ENCODE peak calls at places on chromosome 12, in six cellular contexts. W, J, P, E, Q and V are unnamed samples.

GRCh38 chr12:42686514-42687172 is 97.1 kb upstream of the PRICKLE1 start:
- DNase-seq in P (peak; percentile 55), J (no peak), Q (no peak), W (no peak), E (no peak), V (peak; percentile 83)

GRCh38 chr12:103729499-103729898 is 111.5 kb downstream of the NT5DC3 start:
- DNase-seq in E (no peak), J (no peak), W (no peak), Q (no peak), P (no peak), V (no peak)

GRCh38 chr12:109963743-109964429 is 32.3 kb downstream of the GIT2 start:
- DNase-seq in E (peak; percentile 27), W (peak; percentile 60), Q (peak; percentile 29), P (peak; percentile 47), J (peak; percentile 84), V (no peak)

GRCh38 chr12:64256166-64256800 is 34.2 kb upstream of the KICS2 start:
- DNase-seq in W (peak; percentile 34), P (peak; percentile 85), E (no peak), Q (peak; percentile 27), J (peak; percentile 81), V (no peak)

GRCh38 chr12:96810477-96810876 is 96.6 kb upstream of the NEDD1 start:
- DNase-seq in W (no peak), P (peak; percentile 86), Q (no peak), E (no peak), J (no peak), V (no peak)

GRCh38 chr12:16542586-16542985 is 63.4 kb downstream of the LMO3 start:
- DNase-seq in P (no peak), W (no peak), J (no peak), E (no peak), Q (no peak), V (no peak)

GRCh38 chr12:89732511-89732910 is 23.9 kb upstream of the ATP2B1 start:
- DNase-seq in J (no peak), Q (no peak), P (peak; percentile 27), E (no peak), W (no peak), V (no peak)

GRCh38 chr12:131928080-131928764 is 854 bp upstream of the PUS1 start:
- DNase-seq in E (peak; percentile 26), J (peak; percentile 43), Q (no peak), P (peak; percentile 26), W (no peak), V (no peak)

GRCh38 chr12:64103821-64104220 is 118.3 kb downstream of the KICS2 start:
- DNase-seq in E (no peak), P (no peak), J (peak; percentile 14), W (no peak), Q (no peak), V (no peak)

GRCh38 chr12:93884794-93885460 is 207.8 kb downstream of the CRADD start:
- DNase-seq in J (peak; percentile 53), Q (peak; percentile 16), W (no peak), E (no peak), P (no peak), V (no peak)

GRCh38 chr12:58922849-58923248 is 2.5 kb upstream of the LRIG3 start:
- DNase-seq in Q (no peak), P (peak; percentile 75), J (peak; percentile 54), W (no peak), E (no peak), V (no peak)

GRCh38 chr12:59938190-59938962 is 342.5 kb downstream of the SLC16A7 start:
- DNase-seq in W (no peak), E (no peak), P (no peak), Q (no peak), J (no peak), V (no peak)

GRCh38 chr12:104201238-104202001 is 14.2 kb upstream of the TXNRD1 start:
- DNase-seq in W (peak; percentile 39), J (peak; percentile 83), E (peak; percentile 61), P (peak; percentile 81), Q (no peak), V (no peak)

GRCh38 chr12:121903202-121903601 is 14.6 kb downstream of the PSMD9 start:
- DNase-seq in W (no peak), J (no peak), P (no peak), Q (no peak), E (no peak), V (no peak)

GRCh38 chr12:93003540-93004239 is 74.6 kb upstream of the EEA1 start:
- DNase-seq in Q (no peak), E (no peak), J (peak; percentile 41), W (no peak), P (no peak), V (no peak)

GRCh38 chr12:92465786-92466185 is 237.0 kb upstream of the PLEKHG7 start:
- DNase-seq in Q (no peak), J (no peak), P (no peak), W (no peak), E (no peak), V (no peak)

GRCh38 chr12:103858953-103859601 is 18.0 kb upstream of the NT5DC3 start:
- DNase-seq in W (peak; percentile 92), E (peak; percentile 67), Q (peak; percentile 93), J (peak; percentile 87), P (peak; percentile 98), V (no peak)

DNA sequence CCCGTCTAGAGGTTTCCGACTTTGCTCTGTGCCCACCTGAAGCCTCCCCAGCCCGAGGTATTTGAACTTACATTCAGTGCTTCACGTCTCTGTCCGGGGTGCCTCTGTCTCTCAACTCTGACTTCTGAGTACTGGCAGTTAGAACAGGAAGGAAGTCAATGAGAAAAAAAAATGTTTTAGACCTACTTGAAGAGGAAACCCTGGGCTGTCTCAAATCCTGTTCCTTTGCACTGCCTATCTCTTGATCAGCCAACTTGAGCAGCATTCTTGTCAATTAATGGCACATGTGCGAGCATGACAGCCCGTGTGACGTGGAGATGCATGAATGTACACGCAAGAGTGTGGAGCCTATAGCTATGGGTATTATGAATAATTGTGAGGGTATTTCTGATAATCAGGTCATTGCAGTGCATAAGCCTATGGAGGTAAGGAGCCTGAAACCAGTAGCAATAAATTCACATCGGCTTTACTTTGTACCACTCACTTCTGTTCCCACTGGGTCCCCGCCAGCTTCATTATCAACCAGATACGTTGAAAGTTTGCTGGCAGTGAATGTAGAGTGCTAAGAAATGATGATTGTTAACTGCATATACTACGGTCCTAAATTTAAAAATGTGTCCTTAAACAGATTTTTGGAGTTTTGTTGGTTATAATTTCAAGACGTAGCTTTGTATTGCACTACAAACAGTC is at the start of gene ARHGDIB:
- DNase-seq in W (peak; percentile 22), J (peak; percentile 72), Q (no peak), P (peak; percentile 69), E (no peak), V (peak; percentile 39)
- H3K4me3 ChIP-seq in W (peak within 1 kb of the TSS; percentile 23), J (no peak within 1 kb of the TSS), Q (no peak within 1 kb of the TSS), P (peak within 1 kb of the TSS; percentile 46), E (peak within 1 kb of the TSS; percentile 35), V (peak within 1 kb of the TSS; percentile 53)

GRCh38 chr12:113019045-113019444 is 37.5 kb upstream of the DTX1 start:
- DNase-seq in P (peak; percentile 56), Q (no peak), E (no peak), W (no peak), J (peak; percentile 29), V (no peak)

GRCh38 chr12:113010701-113011100 is 32.4 kb downstream of the OAS2 start:
- DNase-seq in E (no peak), P (no peak), Q (no peak), J (no peak), W (no peak), V (no peak)

GRCh38 chr12:113016796-113017195 is 38.5 kb downstream of the OAS2 start:
- DNase-seq in P (no peak), J (no peak), Q (no peak), W (no peak), E (no peak), V (no peak)

DNA sequence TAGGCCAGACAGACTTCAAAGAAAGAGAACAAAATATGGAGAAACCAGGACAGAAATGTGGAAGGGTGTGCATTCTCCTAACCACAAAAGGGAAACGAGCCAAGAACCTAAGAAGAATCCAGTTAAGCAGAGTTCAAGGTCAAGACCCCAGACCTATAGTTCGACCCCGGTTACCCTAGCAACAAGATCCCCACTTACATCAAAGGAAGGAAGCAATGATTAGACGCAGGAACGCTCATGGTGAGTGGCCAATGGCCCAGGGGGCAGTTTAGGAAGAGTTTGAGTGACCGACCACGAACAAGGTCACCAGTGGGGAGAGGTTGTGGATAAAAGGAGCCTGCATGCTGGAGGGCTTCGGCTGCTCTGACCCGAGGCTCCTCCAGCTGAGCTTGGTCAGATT is 36.2 kb downstream of the OAS2 start:
- DNase-seq in E (no peak), J (no peak), W (no peak), P (no peak), Q (no peak), V (no peak)
- H3K4me3 ChIP-seq in E (no peak overlapping the region), J (no peak overlapping the region), W (no peak overlapping the region), P (no peak overlapping the region), Q (no peak overlapping the region), V (no peak overlapping the region)

GRCh38 chr12:115450017-115450416 is 766.0 kb upstream of the TBX3 start:
- DNase-seq in Q (no peak), E (no peak), W (no peak), J (no peak), P (no peak), V (no peak)

GRCh38 chr12:115450710-115451109 is 766.7 kb upstream of the TBX3 start:
- DNase-seq in P (no peak), Q (no peak), J (no peak), W (no peak), E (no peak), V (no peak)

GRCh38 chr12:115452751-115453281 is 768.8 kb upstream of the TBX3 start:
- DNase-seq in Q (no peak), W (no peak), P (no peak), E (no peak), J (no peak), V (no peak)

GRCh38 chr12:115451785-115452736 is 768.1 kb upstream of the TBX3 start:
- DNase-seq in J (peak; percentile 27), Q (no peak), E (peak; percentile 46), W (no peak), P (no peak), V (no peak)

DNA sequence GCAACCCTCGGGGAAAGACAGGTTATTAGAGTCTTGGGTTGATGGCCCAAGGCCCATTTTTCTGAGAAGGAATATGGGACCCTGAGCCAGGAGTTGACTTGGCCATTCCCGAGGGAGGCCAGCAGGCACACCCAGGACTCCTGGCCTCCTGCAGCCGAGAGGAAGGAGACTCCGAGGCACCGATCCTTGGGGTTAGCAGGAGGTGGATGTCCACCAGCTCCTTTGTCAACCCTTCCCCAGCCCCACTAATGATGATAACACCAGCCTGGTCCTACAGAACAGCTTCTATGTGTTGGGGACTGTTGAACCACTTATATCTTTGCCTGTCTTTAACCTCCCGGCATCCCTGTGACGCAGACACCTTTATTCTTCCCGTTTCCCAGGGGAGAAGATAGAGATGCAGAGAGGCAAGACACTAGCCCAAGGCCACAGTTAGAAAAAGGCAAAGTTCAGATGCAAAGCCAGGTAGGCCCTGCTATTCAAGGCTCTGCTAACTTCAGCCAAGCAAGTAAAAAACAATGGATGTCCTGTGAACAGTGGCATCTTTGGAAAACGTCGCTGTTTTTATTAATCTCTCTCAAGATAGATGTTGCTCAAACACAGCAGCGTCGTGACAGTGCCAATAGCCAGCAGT is 767.3 kb upstream of the TBX3 start:
- DNase-seq in J (no peak), W (no peak), Q (no peak), E (no peak), P (no peak), V (no peak)
- H3K4me3 ChIP-seq in J (peak overlapping the region; percentile 26), W (peak overlapping the region; percentile 21), Q (peak overlapping the region; percentile 45), E (peak overlapping the region; percentile 22), P (no peak overlapping the region), V (peak overlapping the region; percentile 23)

DNA sequence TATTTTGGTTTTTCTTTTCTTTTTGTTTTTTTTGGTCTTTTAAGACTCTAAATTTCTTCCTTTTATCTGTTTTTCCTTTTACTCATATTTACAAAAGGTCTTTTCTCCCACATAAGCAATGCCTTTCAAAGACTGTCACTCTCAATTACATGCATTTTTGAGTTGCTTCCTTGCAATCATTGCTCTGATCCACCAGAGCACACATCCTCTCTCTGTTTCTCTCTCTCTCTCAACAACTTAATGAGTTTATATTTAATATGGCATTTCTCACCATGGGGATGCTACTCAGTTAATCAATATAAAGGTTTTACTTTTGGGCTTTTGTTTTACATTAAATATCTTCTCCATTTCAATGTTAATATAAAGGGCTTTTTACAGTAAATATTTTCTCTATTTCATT is 62.7 kb upstream of the OR10AD1 start:
- DNase-seq in E (no peak), W (no peak), Q (no peak), P (no peak), J (no peak), V (no peak)
- H3K4me3 ChIP-seq in E (no peak overlapping the region), W (no peak overlapping the region), Q (no peak overlapping the region), P (no peak overlapping the region), J (no peak overlapping the region), V (no peak overlapping the region)